ENCODE peak calls at places on chromosome 11, in seven cellular contexts. H is fibroblast of lung, L is H7, C is fibroblast of pulmonary artery, M is hepatocyte, T is ovary, K is neuronal stem cell. B is an unnamed sample.

GRCh38 chr11:117072517-117073218 is 25.6 kb downstream of the SIK3 start:
- DNase-seq in H (peak; percentile 95), L (no peak), C (peak; percentile 90), M (peak; percentile 63), T (no peak), K (no peak), B (peak; percentile 94)

GRCh38 chr11:67120456-67120855 is 1.4 kb downstream of the KDM2A start:
- DNase-seq in H (no peak), L (no peak), C (no peak), M (no peak), T (no peak), K (no peak), B (no peak)

GRCh38 chr11:74932797-74933196 is 16.1 kb downstream of the XRRA1 start:
- DNase-seq in H (peak; percentile 38), L (no peak), C (peak; percentile 55), M (no peak), T (no peak), K (no peak), B (peak; percentile 66)

GRCh38 chr11:440065-441042 is 1.5 kb downstream of the ANO9 start:
- DNase-seq in H (peak; percentile 13), L (no peak), C (peak; percentile 45), M (no peak), T (no peak), K (no peak), B (peak; percentile 41)

GRCh38 chr11:65491614-65492386 is 7.0 kb upstream of the MALAT1 start:
- DNase-seq in H (peak; percentile 94), L (no peak), C (peak; percentile 95), M (peak; percentile 90), T (peak; percentile 79), K (no peak), B (peak; percentile 95)

GRCh38 chr11:119942583-119943338 is 195.2 kb downstream of the TRIM29 start:
- DNase-seq in H (peak; percentile 27), L (no peak), C (peak; percentile 1), M (no peak), T (no peak), K (no peak), B (peak; percentile 23)

GRCh38 chr11:2562181-2562581 is 117.4 kb downstream of the KCNQ1 start:
- DNase-seq in H (no peak), L (no peak), C (no peak), M (no peak), T (peak; percentile 13), K (no peak), B (no peak)

GRCh38 chr11:2387266-2387982 is 10.3 kb downstream of the CD81 start:
- DNase-seq in H (peak; percentile 44), L (no peak), C (peak; percentile 31), M (no peak), T (peak; percentile 64), K (no peak), B (peak; percentile 51)

GRCh38 chr11:68581439-68581838 is 102.9 kb upstream of the GAL start:
- DNase-seq in H (no peak), L (no peak), C (no peak), M (no peak), T (no peak), K (no peak), B (no peak)

GRCh38 chr11:75667831-75668507 is 869 bp downstream of the MAP6 start:
- DNase-seq in H (peak; percentile 23), L (peak; percentile 95), C (peak; percentile 27), M (peak; percentile 66), T (peak; percentile 57), K (peak; percentile 80), B (no peak)

GRCh38 chr11:134068829-134069425 is at the start of gene JAM3:
- DNase-seq in H (peak; percentile 92), L (peak; percentile 100), C (peak; percentile 95), M (peak; percentile 96), T (peak; percentile 97), K (peak; percentile 92), B (peak; percentile 94)

GRCh38 chr11:91299980-91300379 is 924.6 kb upstream of the FAT3 start:
- DNase-seq in H (peak; percentile 84), L (no peak), C (peak; percentile 21), M (no peak), T (no peak), K (no peak), B (peak; percentile 42)

DNA sequence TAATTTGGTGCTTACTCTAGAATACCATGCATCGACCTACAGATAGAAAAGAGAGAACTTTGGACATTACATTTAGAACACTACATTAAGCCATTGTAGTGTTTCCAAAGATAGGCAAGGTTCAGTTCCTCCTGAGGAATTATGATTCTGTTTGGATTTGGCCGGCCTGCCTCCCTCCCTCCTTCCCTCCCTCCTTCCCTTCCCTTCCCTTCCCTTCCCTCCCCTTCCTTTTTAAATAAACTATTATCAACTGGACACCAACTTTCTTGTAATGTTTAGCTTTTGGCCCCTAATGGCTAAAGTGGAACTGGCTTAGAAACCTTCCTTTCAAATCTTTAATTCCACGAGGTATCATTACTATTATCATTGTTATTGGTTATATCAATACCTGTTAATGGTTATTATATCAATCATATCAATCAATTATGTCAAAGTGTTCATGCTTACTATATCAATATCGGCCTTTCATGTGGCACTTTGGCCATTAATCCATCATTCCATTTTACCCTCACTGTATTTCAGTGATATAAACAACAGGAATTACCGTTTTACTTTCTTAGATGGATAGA is 60.4 kb downstream of the TECTA start:
- DNase-seq in H (no peak), L (no peak), C (no peak), M (no peak), T (no peak), K (no peak), B (no peak)
- H3K4me3 ChIP-seq in H (no peak overlapping the region), L (no peak overlapping the region), C (no peak overlapping the region), M (no peak overlapping the region), T (no peak overlapping the region), K (no peak overlapping the region), B (no peak overlapping the region)

GRCh38 chr11:130428271-130428670 is at the start of gene ADAMTS8:
- DNase-seq in H (no peak), L (peak; percentile 89), C (no peak), M (no peak), T (no peak), K (no peak), B (no peak)

GRCh38 chr11:130426223-130427048 is 2.0 kb downstream of the ADAMTS8 start:
- DNase-seq in H (no peak), L (peak; percentile 28), C (no peak), M (no peak), T (no peak), K (no peak), B (no peak)

GRCh38 chr11:130427049-130427388 is 1.4 kb downstream of the ADAMTS8 start:
- DNase-seq in H (no peak), L (peak; percentile 66), C (no peak), M (no peak), T (no peak), K (no peak), B (no peak)

GRCh38 chr11:130428692-130429681 is 578 bp upstream of the ADAMTS8 start:
- DNase-seq in H (peak; percentile 6), L (peak; percentile 61), C (no peak), M (no peak), T (no peak), K (no peak), B (no peak)

DNA sequence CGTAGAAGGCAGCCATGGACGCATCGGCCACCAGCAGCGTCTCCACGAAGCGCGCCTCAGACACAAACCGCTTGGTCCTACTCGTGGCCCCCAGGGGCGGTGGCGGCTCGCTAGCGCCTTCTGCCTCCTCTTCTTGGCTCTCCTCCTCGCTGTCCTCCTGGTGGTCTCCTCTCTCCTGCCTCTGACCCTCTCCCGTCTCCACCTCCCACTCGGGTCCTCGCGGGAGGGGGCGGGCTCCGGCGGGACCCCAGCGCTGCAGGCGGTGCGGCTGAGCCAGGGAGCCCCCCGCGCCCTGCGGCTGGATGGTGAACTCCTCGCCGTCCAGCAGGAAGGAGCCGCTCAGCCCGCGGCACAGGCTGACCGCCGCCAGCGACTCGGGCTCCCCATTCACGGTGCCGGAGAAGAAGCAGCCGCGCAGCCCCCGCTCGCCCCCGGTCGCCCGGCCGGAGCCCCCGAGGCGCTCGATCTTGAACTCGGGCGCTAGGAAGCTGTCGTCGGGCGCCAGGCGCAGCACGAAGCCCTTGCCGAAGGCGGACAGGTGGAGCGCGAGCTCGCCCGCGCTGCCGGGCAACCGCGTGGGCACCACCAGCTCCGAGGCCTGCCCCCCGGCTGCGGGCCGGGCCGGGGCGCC is 713 bp downstream of the ADAMTS8 start:
- DNase-seq in H (peak; percentile 9), L (peak; percentile 87), C (no peak), M (peak; percentile 38), T (no peak), K (no peak), B (no peak)
- H3K4me3 ChIP-seq in H (peak overlapping the region; percentile 67), L (peak overlapping the region; percentile 45), C (no peak overlapping the region), M (peak overlapping the region; percentile 55), T (peak overlapping the region; percentile 38), K (peak overlapping the region; percentile 27), B (no peak overlapping the region)

GRCh38 chr11:36048496-36049247 is 104.8 kb downstream of the LDLRAD3 start:
- DNase-seq in H (peak; percentile 51), L (no peak), C (no peak), M (peak; percentile 23), T (no peak), K (no peak), B (peak; percentile 44)
- H3K4me3 ChIP-seq in H (no peak overlapping the region), L (no peak overlapping the region), C (no peak overlapping the region), M (no peak overlapping the region), T (no peak overlapping the region), K (no peak overlapping the region), B (no peak overlapping the region)

DNA sequence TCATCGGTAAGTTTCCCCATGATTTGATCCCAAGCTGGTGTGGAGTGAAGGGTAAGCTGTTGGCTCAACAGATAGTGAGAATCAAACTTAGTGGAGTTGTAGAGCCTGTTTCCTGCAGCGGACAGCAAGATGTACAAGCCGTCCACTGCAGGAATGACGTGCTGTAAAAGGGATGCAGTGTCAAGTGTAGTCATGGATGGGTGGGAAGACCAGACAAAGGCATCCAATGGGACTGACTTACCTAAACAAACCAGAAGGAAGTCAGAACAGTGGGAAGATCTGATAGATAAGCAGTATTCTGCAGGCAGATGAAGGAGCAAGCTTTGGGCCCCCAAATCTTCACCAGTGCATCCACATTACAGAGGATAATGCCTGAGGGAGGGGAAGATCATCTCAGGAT is 8.8 kb downstream of the ZBTB16 start:
- DNase-seq in H (no peak), L (peak; percentile 3), C (no peak), M (no peak), T (no peak), K (no peak), B (no peak)
- H3K4me3 ChIP-seq in H (no peak overlapping the region), L (no peak overlapping the region), C (no peak overlapping the region), M (no peak overlapping the region), T (no peak overlapping the region), K (no peak overlapping the region), B (no peak overlapping the region)

DNA sequence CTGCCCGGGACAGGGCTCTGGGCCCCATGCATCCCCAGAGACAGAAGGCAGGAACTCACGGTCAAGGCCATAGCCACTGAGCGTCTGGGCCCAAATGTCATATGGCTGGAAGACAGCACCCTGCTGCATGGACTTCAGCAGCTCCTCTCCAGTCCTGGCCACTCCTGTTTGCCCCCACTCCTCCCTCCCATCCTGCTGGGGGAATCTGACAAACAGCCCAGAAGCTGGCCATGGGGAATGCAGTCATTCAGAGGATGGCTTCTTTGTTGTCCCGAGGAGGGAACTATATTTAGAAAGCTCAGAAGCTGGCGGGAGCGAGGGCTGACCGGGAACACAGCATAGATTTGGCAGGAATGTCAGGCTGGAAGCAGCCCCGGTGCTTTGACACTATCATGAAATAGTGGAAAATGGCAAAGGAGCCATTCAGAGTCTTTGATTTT is 35.0 kb downstream of the DKK3 start:
- DNase-seq in H (peak; percentile 65), L (peak; percentile 22), C (peak; percentile 73), M (no peak), T (peak; percentile 76), K (no peak), B (peak; percentile 54)
- H3K4me3 ChIP-seq in H (no peak overlapping the region), L (no peak overlapping the region), C (no peak overlapping the region), M (no peak overlapping the region), T (no peak overlapping the region), K (no peak overlapping the region), B (no peak overlapping the region)